ENCODE peak calls at places on chromosome 9, in nine cellular contexts. X is kidney tubule cell, H is WTC11, S is A172, T is activated T-helper 1 cell treated with Interleukin-2 at 50 U/mL for 16 hours, A is A673, G is T-helper 1 cell, R is neural progenitor cell, N is iris pigment epithelial cell. W is an unnamed sample.
A peak's percentile ranks its signal among the peaks of the same experiment; 100 is the strongest.

GRCh38 chr9:19493174-19493811 is 84.5 kb downstream of the ACER2 start:
- DNase-seq in X (peak; percentile 53), H (peak; percentile 60), S (peak; percentile 60), T (peak; percentile 7), A (peak; percentile 44), G (peak; percentile 42), R (peak; percentile 69), N (peak; percentile 81), W (peak; percentile 19)

GRCh38 chr9:130962418-130963316 is 23.6 kb upstream of the FIBCD1 start:
- DNase-seq in X (peak; percentile 96), H (no peak), S (peak; percentile 91), T (no peak), A (peak; percentile 37), G (no peak), R (no peak), N (peak; percentile 92), W (no peak)

GRCh38 chr9:84937086-84937670 is 267.6 kb downstream of the NTRK2 start:
- DNase-seq in X (no peak), H (peak; percentile 53), S (no peak), T (no peak), A (no peak), G (no peak), R (peak; percentile 88), N (no peak), W (no peak)

GRCh38 chr9:88988796-88989641 is 2.2 kb upstream of the S1PR3 start:
- DNase-seq in X (peak; percentile 73), H (no peak), S (peak; percentile 67), T (no peak), A (peak; percentile 77), G (peak; percentile 68), R (no peak), N (peak; percentile 88), W (no peak)

GRCh38 chr9:33463151-33463550 is 10.6 kb downstream of the NOL6 start:
- DNase-seq in X (no peak), H (no peak), S (no peak), T (no peak), A (no peak), G (no peak), R (no peak), N (no peak), W (no peak)

GRCh38 chr9:86730165-86730928 is 217.0 kb downstream of the GAS1 start:
- DNase-seq in X (no peak), H (no peak), S (peak; percentile 57), T (no peak), A (no peak), G (no peak), R (no peak), N (peak; percentile 42), W (no peak)

GRCh38 chr9:78369644-78370219 is 72.8 kb downstream of the PSAT1 start:
- DNase-seq in X (peak; percentile 66), H (peak; percentile 91), S (peak; percentile 63), T (peak; percentile 17), A (peak; percentile 84), G (peak; percentile 32), R (peak; percentile 87), N (peak; percentile 68), W (peak; percentile 6)

GRCh38 chr9:127444921-127445850 is 6.0 kb downstream of the RPL12 start:
- DNase-seq in X (peak; percentile 23), H (no peak), S (peak; percentile 41), T (no peak), A (no peak), G (no peak), R (no peak), N (no peak), W (no peak)

GRCh38 chr9:132090771-132091170 is 11.1 kb upstream of the MED27 start:
- DNase-seq in X (no peak), H (no peak), S (peak; percentile 50), T (no peak), A (no peak), G (no peak), R (no peak), N (peak; percentile 41), W (no peak)

GRCh38 chr9:14945351-14945750 is 35.1 kb upstream of the FREM1 start:
- DNase-seq in X (no peak), H (no peak), S (no peak), T (no peak), A (no peak), G (no peak), R (no peak), N (peak; percentile 29), W (no peak)

GRCh38 chr9:135609366-135609955 is 29.9 kb downstream of the GLT6D1 start:
- DNase-seq in X (no peak), H (no peak), S (no peak), T (no peak), A (no peak), G (no peak), R (no peak), N (no peak), W (no peak)

GRCh38 chr9:29564564-29564963 is 1991.3 kb upstream of the C9orf72 start:
- DNase-seq in X (peak; percentile 4), H (no peak), S (peak; percentile 82), T (no peak), A (peak; percentile 86), G (no peak), R (no peak), N (no peak), W (no peak)

GRCh38 chr9:65409471-65409980 is 124.5 kb upstream of the FOXD4L5 start:
- DNase-seq in X (no peak), H (no peak), S (no peak), T (no peak), A (no peak), G (no peak), R (no peak), N (no peak), W (no peak)

GRCh38 chr9:23941051-23941450 is 115.0 kb upstream of the ELAVL2 start:
- DNase-seq in X (no peak), H (no peak), S (no peak), T (no peak), A (no peak), G (no peak), R (no peak), N (no peak), W (no peak)

GRCh38 chr9:109585841-109586240 is 87.7 kb upstream of the PTPN3 start:
- DNase-seq in X (no peak), H (no peak), S (no peak), T (no peak), A (no peak), G (no peak), R (no peak), N (no peak), W (no peak)

W was measured in activated effector memory CD4-positive, alpha-beta T cell treated with Interleukin-2 at 50 U/mL for 16 hours.